ENCODE peak calls at places on chromosomes 7 and 10, in eight cellular contexts. F is breast epithelium; N is neuronal stem cell; H is adrenal gland; Q is CD8-positive, alpha-beta T cell; T is testis; J is Panc1; Y is GM12865. Z is an unnamed sample.

GRCh38 chr10:71604324-71605018 is 115.1 kb downstream of the C10orf105 start:
- DNase-seq in F (no peak), N (no peak), H (no peak), Q (no peak), T (no peak), J (no peak), Y (no peak), Z (no peak)

GRCh38 chr10:110081914-110082313 is 74.1 kb downstream of the ADD3 start:
- DNase-seq in F (no peak), N (no peak), H (no peak), Q (no peak), T (no peak), J (no peak), Y (no peak), Z (peak; percentile 70)

GRCh38 chr7:1705339-1705738 is 35.3 kb downstream of the ELFN1 start:
- DNase-seq in F (peak; percentile 15), N (no peak), H (peak; percentile 9), Q (no peak), T (no peak), J (no peak), Y (no peak), Z (peak; percentile 49)

GRCh38 chr10:86964061-86964846 is 4.0 kb upstream of the ADIRF start:
- DNase-seq in F (peak; percentile 31), N (no peak), H (peak; percentile 15), Q (no peak), T (peak; percentile 12), J (no peak), Y (no peak), Z (peak; percentile 47)

GRCh38 chr7:94424336-94424735 is 29.6 kb downstream of the COL1A2 start:
- DNase-seq in F (no peak), N (no peak), H (no peak), Q (no peak), T (no peak), J (no peak), Y (no peak), Z (no peak)

GRCh38 chr10:104034401-104035053 is 51.2 kb downstream of the COL17A1 start:
- DNase-seq in F (no peak), N (no peak), H (no peak), Q (no peak), T (no peak), J (no peak), Y (no peak), Z (peak; percentile 52)

GRCh38 chr10:72834183-72834825 is 59.2 kb upstream of the OIT3 start:
- DNase-seq in F (no peak), N (peak; percentile 29), H (peak; percentile 42), Q (peak; percentile 34), T (peak; percentile 69), J (peak; percentile 42), Y (peak; percentile 76), Z (peak; percentile 58)

GRCh38 chr10:107971411-107971810 is 806.9 kb upstream of the SORCS1 start:
- DNase-seq in F (no peak), N (no peak), H (no peak), Q (no peak), T (no peak), J (no peak), Y (no peak), Z (no peak)

GRCh38 chr7:33904680-33905388 is 505 bp upstream of the BMPER start:
- DNase-seq in F (no peak), N (peak; percentile 45), H (peak; percentile 24), Q (no peak), T (peak; percentile 26), J (no peak), Y (peak; percentile 11), Z (peak; percentile 84)

GRCh38 chr7:43585521-43585920 is 2.6 kb downstream of the STK17A start:
- DNase-seq in F (no peak), N (no peak), H (no peak), Q (no peak), T (no peak), J (no peak), Y (peak; percentile 44), Z (no peak)

GRCh38 chr7:45407730-45408406 is 166.3 kb upstream of the ADCY1 start:
- DNase-seq in F (no peak), N (no peak), H (no peak), Q (no peak), T (no peak), J (no peak), Y (no peak), Z (peak; percentile 83)

GRCh38 chr7:30504347-30505173 is at the start of gene GGCT:
- DNase-seq in F (peak; percentile 99), N (peak; percentile 93), H (peak; percentile 98), Q (peak; percentile 97), T (peak; percentile 100), J (peak; percentile 94), Y (peak; percentile 99), Z (peak; percentile 99)

GRCh38 chr7:112161253-112162160 is 44.7 kb downstream of the DOCK4 start:
- DNase-seq in F (no peak), N (no peak), H (no peak), Q (no peak), T (no peak), J (no peak), Y (no peak), Z (no peak)

GRCh38 chr10:87657370-87657769 is 2.3 kb upstream of the PAPSS2 start:
- DNase-seq in F (no peak), N (no peak), H (peak; percentile 45), Q (no peak), T (peak; percentile 43), J (no peak), Y (no peak), Z (no peak)

GRCh38 chr10:22245567-22245966 is 27.8 kb upstream of the EBLN1 start:
- DNase-seq in F (no peak), N (no peak), H (no peak), Q (no peak), T (no peak), J (no peak), Y (no peak), Z (peak; percentile 61)

GRCh38 chr10:85319150-85319549 is 990.8 kb downstream of the CCSER2 start:
- DNase-seq in F (no peak), N (no peak), H (no peak), Q (no peak), T (no peak), J (no peak), Y (no peak), Z (no peak)

GRCh38 chr7:13990319-13990983 is 985 bp upstream of the ETV1 start:
- DNase-seq in F (no peak), N (peak; percentile 66), H (peak; percentile 56), Q (no peak), T (peak; percentile 53), J (peak; percentile 63), Y (peak; percentile 40), Z (peak; percentile 94)

GRCh38 chr10:127452568-127452967 is 96.5 kb upstream of the NPS start:
- DNase-seq in F (no peak), N (no peak), H (no peak), Q (no peak), T (no peak), J (no peak), Y (no peak), Z (no peak)

GRCh38 chr10:110918269-110918632 is 729 bp downstream of the BBIP1 start:
- DNase-seq in F (no peak), N (no peak), H (no peak), Q (peak; percentile 83), T (peak; percentile 97), J (peak; percentile 79), Y (no peak), Z (peak; percentile 98)

GRCh38 chr10:93462881-93463280 is 19.3 kb downstream of the MYOF start:
- DNase-seq in F (no peak), N (no peak), H (no peak), Q (no peak), T (no peak), J (no peak), Y (peak; percentile 83), Z (peak; percentile 31)

DNA sequence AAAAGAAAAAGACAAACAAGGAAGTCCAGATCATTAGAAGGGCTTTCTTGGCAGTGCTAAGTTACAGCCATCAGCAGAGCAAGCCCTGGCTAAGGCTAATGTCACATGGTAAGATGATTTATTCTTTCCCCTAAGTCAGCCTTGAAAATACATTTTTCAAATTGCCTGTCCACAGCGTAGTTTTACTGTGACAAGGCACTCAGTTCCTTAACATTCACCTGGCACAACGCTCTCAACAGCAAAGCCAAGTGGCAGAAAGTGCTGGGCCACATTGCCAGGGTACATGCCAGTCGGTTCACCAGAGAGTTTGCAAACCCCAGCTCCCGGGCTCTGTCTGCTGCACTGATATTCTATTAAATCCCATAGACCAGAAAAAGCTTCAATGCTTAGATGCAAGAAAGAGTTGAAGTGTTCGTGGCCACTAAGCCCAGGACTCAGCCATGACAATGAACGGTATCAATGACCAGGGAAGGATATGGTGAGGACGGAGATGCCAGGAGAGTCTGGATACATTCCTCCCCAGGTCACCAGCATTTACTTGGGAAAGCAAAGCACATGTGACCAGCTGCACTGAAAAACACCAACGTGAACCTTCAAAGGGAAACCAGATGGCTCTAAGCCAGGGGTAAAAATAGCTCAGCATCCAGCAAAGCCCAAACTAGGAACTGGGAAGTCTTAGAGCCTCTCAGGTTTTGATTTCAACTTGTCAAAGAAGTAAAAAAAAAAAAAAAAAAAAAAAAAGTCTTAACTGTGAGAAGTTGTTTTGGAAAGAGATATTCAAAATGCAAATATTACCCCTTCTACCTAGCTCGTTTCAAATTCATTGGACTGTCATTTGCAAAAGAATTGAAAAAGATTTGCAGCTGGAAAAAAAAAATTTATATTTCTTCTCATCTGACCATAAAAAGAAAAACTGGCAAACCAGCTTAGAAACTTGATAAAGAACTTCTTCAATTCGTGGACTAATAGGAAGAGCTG is 23.9 kb upstream of the MPP7 start:
- DNase-seq in F (no peak), N (no peak), H (peak; percentile 46), Q (no peak), T (no peak), J (no peak), Y (no peak), Z (peak; percentile 53)
- H3K4me3 ChIP-seq in F (no peak overlapping the region), N (no peak overlapping the region), H (no peak overlapping the region), Q (peak overlapping the region; percentile 3), T (no peak overlapping the region), J (no peak overlapping the region), Y (no peak overlapping the region), Z (no peak overlapping the region)

GRCh38 chr10:79404231-79404609 is 41.2 kb downstream of the ZCCHC24 start:
- DNase-seq in F (peak; percentile 52), N (no peak), H (no peak), Q (no peak), T (peak; percentile 69), J (no peak), Y (no peak), Z (peak; percentile 81)
- H3K4me3 ChIP-seq in F (peak overlapping the region; percentile 52), N (no peak overlapping the region), H (no peak overlapping the region), Q (no peak overlapping the region), T (no peak overlapping the region), J (no peak overlapping the region), Y (no peak overlapping the region), Z (peak overlapping the region; percentile 53)

DNA sequence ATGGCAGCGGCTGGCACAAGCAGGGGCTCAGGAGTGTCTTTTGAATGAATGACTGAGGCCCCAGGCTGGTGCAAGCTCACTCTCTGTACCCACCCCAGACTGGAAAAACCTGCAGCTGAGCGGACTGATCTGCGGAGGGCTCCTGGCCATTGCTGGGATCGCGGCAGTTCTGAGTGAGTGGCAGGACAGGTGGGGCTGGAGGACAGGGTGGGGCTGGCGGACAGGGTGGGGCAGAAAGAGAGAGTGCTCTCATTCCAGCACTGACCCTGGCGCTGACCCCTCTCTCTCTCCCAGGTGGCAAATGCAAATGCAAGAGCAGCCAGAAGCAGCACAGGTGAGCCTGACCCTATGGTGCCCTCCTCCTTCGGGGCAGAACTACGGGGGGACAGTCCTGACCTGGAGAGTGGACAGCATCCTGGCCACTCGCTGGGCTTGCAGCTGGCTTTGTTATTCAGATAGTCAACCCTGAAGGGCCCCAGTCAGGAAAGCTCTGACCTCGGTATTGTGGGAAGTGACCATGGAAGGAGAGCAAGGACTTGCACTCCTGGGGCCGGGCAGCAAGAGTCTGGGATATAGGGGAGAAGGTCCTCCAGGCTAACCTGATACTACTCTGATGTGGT is 4.1 kb downstream of the FXYD4 start:
- DNase-seq in F (peak; percentile 15), N (no peak), H (no peak), Q (no peak), T (no peak), J (no peak), Y (no peak), Z (no peak)
- H3K4me3 ChIP-seq in F (no peak overlapping the region), N (no peak overlapping the region), H (no peak overlapping the region), Q (no peak overlapping the region), T (no peak overlapping the region), J (no peak overlapping the region), Y (no peak overlapping the region), Z (no peak overlapping the region)

GRCh38 chr10:60827791-60828488 is 49.7 kb downstream of the CDK1 start:
- DNase-seq in F (no peak), N (no peak), H (no peak), Q (no peak), T (no peak), J (no peak), Y (no peak), Z (no peak)
- H3K4me3 ChIP-seq in F (no peak overlapping the region), N (no peak overlapping the region), H (no peak overlapping the region), Q (no peak overlapping the region), T (no peak overlapping the region), J (no peak overlapping the region), Y (no peak overlapping the region), Z (no peak overlapping the region)

Z was measured in endodermal cell.